ENCODE peak calls at places on chromosomes 1 and 21, in four cellular contexts. F is activated CD4-positive, CD25-positive, alpha-beta regulatory T cell treated with anti-CD3 and anti-CD28 coated beads, Interleukin-2, amount 50 U/mL, for 72 hours; R is type B pancreatic cell; S is AG09309. C is an unnamed sample.

GRCh38 chr1:225996946-225997545 is 2.1 kb downstream of the SDE2 start:
- DNase-seq in F (no peak), R (no peak), S (no peak), C (peak)

GRCh38 chr1:51168266-51168845 is 66.3 kb downstream of the C1orf185 start:
- DNase-seq in F (no peak), R (no peak), S (no peak), C (peak)

GRCh38 chr21:45329261-45330074 is 41.8 kb upstream of the POFUT2 start:
- DNase-seq in F (no peak), R (no peak), S (no peak), C (no peak)

GRCh38 chr1:63824386-63824898 is 50.6 kb downstream of the ROR1 start:
- DNase-seq in F (no peak), R (no peak), S (no peak), C (no peak)

GRCh38 chr1:15668089-15668754 is 15.9 kb upstream of the PLEKHM2 start:
- DNase-seq in F (no peak), R (no peak), S (no peak), C (peak)

GRCh38 chr1:206521002-206521585 is 13.8 kb downstream of the RASSF5 start:
- DNase-seq in F (no peak), R (no peak), S (no peak), C (no peak)

GRCh38 chr1:156951371-156951770 is 30.9 kb downstream of the LRRC71 start:
- DNase-seq in F (no peak), R (no peak), S (no peak), C (no peak)

GRCh38 chr21:41647806-41648561 is 118.9 kb downstream of the RIPK4 start:
- DNase-seq in F (no peak), R (no peak), S (no peak), C (no peak)

GRCh38 chr1:14140800-14141526 is 441.0 kb downstream of the PRDM2 start:
- DNase-seq in F (no peak), R (no peak), S (no peak), C (no peak)

GRCh38 chr1:119646521-119647227 is 1.4 kb downstream of the ZNF697 start:
- DNase-seq in F (no peak), R (no peak), S (peak), C (peak)

GRCh38 chr1:42221952-42222606 is 57.5 kb upstream of the GUCA2A start:
- DNase-seq in F (no peak), R (no peak), S (peak), C (peak)

GRCh38 chr21:38659936-38660332 is 145.8 kb upstream of the ETS2 start:
- DNase-seq in F (no peak), R (no peak), S (no peak), C (no peak)

GRCh38 chr1:82449671-82450070 is 648.9 kb downstream of the ADGRL2 start:
- DNase-seq in F (no peak), R (no peak), S (no peak), C (peak)

GRCh38 chr1:209618756-209619420 is 33.3 kb downstream of the LAMB3 start:
- DNase-seq in F (no peak), R (no peak), S (no peak), C (no peak)

GRCh38 chr1:24438423-24438901 is 22.9 kb downstream of the NIPAL3 start:
- DNase-seq in F (no peak), R (no peak), S (no peak), C (no peak)

GRCh38 chr1:41483960-41484844 is at the start of gene EDN2:
- DNase-seq in F (no peak), R (no peak), S (no peak), C (no peak)

GRCh38 chr1:51953079-51953478 is 37.4 kb downstream of the RAB3B start:
- DNase-seq in F (no peak), R (no peak), S (no peak), C (no peak)

GRCh38 chr1:85654066-85654782 is 54.0 kb downstream of the ZNHIT6 start:
- DNase-seq in F (no peak), R (no peak), S (no peak), C (peak)

GRCh38 chr1:10677508-10678364 is 118.7 kb downstream of the CASZ1 start:
- DNase-seq in F (no peak), R (no peak), S (no peak), C (no peak)

GRCh38 chr1:180892272-180892671 is 20.4 kb upstream of the KIAA1614 start:
- DNase-seq in F (no peak), R (no peak), S (no peak), C (no peak)

GRCh38 chr1:182684128-182684828 is at the start of gene RGS8:
- DNase-seq in F (no peak), R (no peak), S (no peak), C (no peak)

GRCh38 chr1:240322943-240323342 is 231.3 kb downstream of the FMN2 start:
- DNase-seq in F (no peak), R (no peak), S (no peak), C (no peak)

GRCh38 chr1:115105836-115106235 is 16.5 kb upstream of the TSPAN2 start:
- DNase-seq in F (no peak), R (no peak), S (no peak), C (no peak)

GRCh38 chr1:238558156-238558555 is 667.4 kb upstream of the ZP4 start:
- DNase-seq in F (no peak), R (no peak), S (peak), C (peak)

GRCh38 chr1:169307176-169307575 is 60.4 kb downstream of the NME7 start:
- DNase-seq in F (no peak), R (no peak), S (no peak), C (no peak)

GRCh38 chr21:44314128-44314527 is 14.3 kb downstream of the PFKL start:
- DNase-seq in F (no peak), R (no peak), S (no peak), C (no peak)

GRCh38 chr1:25619101-25619890 is 2.7 kb downstream of the MAN1C1 start:
- DNase-seq in F (peak), R (peak), S (no peak), C (no peak)

GRCh38 chr1:234683856-234684632 is 74.1 kb upstream of the IRF2BP2 start:
- DNase-seq in F (no peak), R (no peak), S (no peak), C (peak)

GRCh38 chr1:30933874-30934252 is 25.3 kb upstream of the SDC3 start:
- DNase-seq in F (no peak), R (no peak), S (no peak), C (peak)

GRCh38 chr1:15236226-15237145 is 10.5 kb upstream of the FHAD1 start:
- DNase-seq in F (no peak), R (peak), S (no peak), C (no peak)

GRCh38 chr21:35849131-35849530 is 211.2 kb downstream of the SETD4 start:
- DNase-seq in F (no peak), R (no peak), S (no peak), C (no peak)

GRCh38 chr1:240189386-240189989 is 97.8 kb downstream of the FMN2 start:
- DNase-seq in F (no peak), R (no peak), S (no peak), C (peak)